ENCODE peak calls at places on chromosome 22, in five cellular contexts. One of them, this sample, is unnamed. For H3K27me3, the result is how much of the 10 kb centered on the place peaks cover.

GRCh38 chr22:27982630-27983180 is 63.6 kb upstream of the PITPNB start:
- DNase-seq in cardiac muscle cell: no peak
- DNase-seq in HCT116: no peak
- DNase-seq in fibroblast of lung: no peak
- DNase-seq in SK-N-SH: no peak
- DNase-seq in this sample: no peak

GRCh38 chr22:49136816-49137180 is 690.9 kb downstream of the BRD1 start:
- DNase-seq in SK-N-SH: no peak
- DNase-seq in fibroblast of lung: no peak
- DNase-seq in HCT116: no peak
- DNase-seq in cardiac muscle cell: no peak
- DNase-seq in this sample: no peak

GRCh38 chr22:37659066-37659896 is 758 bp downstream of the PDXP start:
- DNase-seq in fibroblast of lung: no peak
- DNase-seq in SK-N-SH: peak
- DNase-seq in cardiac muscle cell: no peak
- DNase-seq in HCT116: no peak
- DNase-seq in this sample: no peak

GRCh38 chr22:33563568-33563967 is 356.7 kb downstream of the LARGE1 start:
- DNase-seq in fibroblast of lung: no peak
- DNase-seq in SK-N-SH: no peak
- DNase-seq in HCT116: no peak
- DNase-seq in cardiac muscle cell: no peak
- DNase-seq in this sample: no peak

GRCh38 chr22:49950396-49950994 is 10.1 kb upstream of the PIM3 start:
- DNase-seq in cardiac muscle cell: no peak
- DNase-seq in fibroblast of lung: no peak
- DNase-seq in HCT116: no peak
- DNase-seq in SK-N-SH: no peak
- DNase-seq in this sample: no peak

GRCh38 chr22:41355895-41356294 is 25.8 kb upstream of the TEF start:
- DNase-seq in fibroblast of lung: no peak
- DNase-seq in SK-N-SH: no peak
- DNase-seq in HCT116: no peak
- DNase-seq in cardiac muscle cell: no peak
- DNase-seq in this sample: no peak

GRCh38 chr22:31327786-31328544 is 18.2 kb downstream of the PATZ1 start:
- DNase-seq in cardiac muscle cell: no peak
- DNase-seq in HCT116: no peak
- DNase-seq in fibroblast of lung: no peak
- DNase-seq in SK-N-SH: no peak
- DNase-seq in this sample: no peak

GRCh38 chr22:50396751-50397370 is 53.7 kb downstream of the PPP6R2 start:
- DNase-seq in fibroblast of lung: no peak
- DNase-seq in HCT116: no peak
- DNase-seq in SK-N-SH: no peak
- DNase-seq in cardiac muscle cell: no peak
- DNase-seq in this sample: no peak

DNA sequence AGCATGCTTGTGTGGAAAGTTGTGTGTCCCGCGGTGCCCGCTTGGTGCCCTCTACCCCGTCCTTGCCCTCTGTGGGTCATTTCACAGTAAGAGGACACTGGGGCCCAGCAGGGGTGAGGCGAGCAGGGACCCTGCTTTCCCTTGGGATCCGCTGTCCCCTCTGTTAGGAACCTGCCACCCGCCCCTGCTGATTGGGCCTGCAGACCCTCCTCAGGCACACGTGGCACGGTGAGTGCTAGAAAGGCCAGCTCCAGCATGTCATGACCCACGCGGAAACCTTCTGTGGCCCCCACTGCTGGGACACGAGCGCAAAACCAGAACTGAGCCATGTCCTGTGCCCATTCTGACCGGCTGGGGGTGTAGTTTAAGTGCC is 353.1 kb downstream of the TBC1D22A start:
- DNase-seq in cardiac muscle cell: no peak
- DNase-seq in SK-N-SH: no peak
- DNase-seq in fibroblast of lung: no peak
- DNase-seq in HCT116: no peak
- DNase-seq in this sample: no peak
- H3K27me3 ChIP-seq in cardiac muscle cell: under half
- H3K27me3 ChIP-seq in SK-N-SH: under half
- H3K27me3 ChIP-seq in fibroblast of lung: under half
- H3K27me3 ChIP-seq in HCT116: under half
- H3K27me3 ChIP-seq in this sample: under half

DNA sequence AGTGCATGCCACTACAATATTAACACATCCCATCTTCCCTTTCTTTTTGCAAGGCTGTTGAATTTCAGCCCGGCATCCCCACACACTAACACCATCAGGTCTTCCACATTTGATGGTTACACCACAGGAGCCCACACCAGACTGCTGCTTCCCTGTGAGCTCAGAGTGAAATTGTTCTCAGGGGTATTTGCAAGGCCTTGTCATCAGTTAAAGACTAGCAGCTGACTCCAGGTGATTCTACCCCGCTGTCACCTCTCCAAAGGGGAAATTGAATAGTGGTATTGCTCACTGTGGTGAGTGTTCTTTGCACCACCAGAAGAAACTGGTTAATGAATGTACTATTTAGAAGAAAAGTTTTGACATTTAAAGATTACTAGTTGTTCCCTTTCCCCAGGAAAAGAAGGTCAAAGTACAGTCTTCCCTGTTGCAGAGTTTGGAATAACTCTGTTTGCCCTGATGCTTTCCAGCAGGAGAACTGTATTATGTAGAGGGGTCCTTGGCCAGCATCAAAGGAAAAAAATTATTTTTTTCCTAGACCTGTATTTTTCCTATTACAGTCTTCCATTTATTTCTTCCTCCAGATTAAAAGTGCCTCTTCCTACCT is 41.9 kb downstream of the BID start:
- DNase-seq in HCT116: no peak
- DNase-seq in SK-N-SH: no peak
- DNase-seq in cardiac muscle cell: no peak
- DNase-seq in fibroblast of lung: no peak
- DNase-seq in this sample: no peak
- H3K27ac ChIP-seq in HCT116: no peak
- H3K27ac ChIP-seq in SK-N-SH: peak
- H3K27ac ChIP-seq in cardiac muscle cell: no peak
- H3K27ac ChIP-seq in fibroblast of lung: no peak
- H3K27ac ChIP-seq in this sample: no peak

DNA sequence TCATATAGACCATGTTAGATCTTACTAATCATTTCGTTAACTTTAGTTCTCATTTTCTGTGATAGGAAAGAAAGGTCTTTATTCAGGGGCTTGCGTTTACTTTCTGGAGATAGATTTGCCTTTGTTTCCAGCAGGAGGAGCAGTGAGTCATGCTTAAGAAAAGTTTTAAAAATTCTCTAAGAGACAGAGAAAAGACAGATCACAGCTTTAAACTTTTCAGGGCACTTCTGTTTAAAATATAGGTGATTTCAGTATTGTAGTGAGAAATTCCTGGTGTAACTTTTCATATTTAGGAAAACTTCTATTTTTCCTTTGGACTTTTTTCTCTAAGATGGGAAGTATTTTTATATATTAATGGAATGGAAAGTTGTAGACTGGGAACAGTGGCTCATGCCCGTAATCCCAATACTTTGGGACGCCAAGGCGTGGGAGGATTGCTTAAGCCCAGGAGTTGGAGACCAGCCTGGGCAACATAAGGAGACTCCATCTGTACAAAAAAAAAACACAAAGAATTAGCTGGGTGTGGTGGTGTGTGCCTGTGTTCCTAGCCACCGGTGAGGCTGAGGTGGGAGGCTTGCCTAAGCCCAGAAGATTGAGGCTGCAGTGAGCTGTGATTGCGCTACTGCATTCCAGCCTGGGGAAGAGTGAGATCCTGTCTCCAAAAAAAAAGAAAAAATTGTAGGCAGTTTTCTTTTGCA is 60.3 kb downstream of the ATXN10 start:
- DNase-seq in fibroblast of lung: peak
- DNase-seq in HCT116: no peak
- DNase-seq in SK-N-SH: no peak
- DNase-seq in cardiac muscle cell: peak
- DNase-seq in this sample: no peak
- H3K27me3 ChIP-seq in fibroblast of lung: under half
- H3K27me3 ChIP-seq in HCT116: under half
- H3K27me3 ChIP-seq in SK-N-SH: under half
- H3K27me3 ChIP-seq in cardiac muscle cell: under half
- H3K27me3 ChIP-seq in this sample: under half

GRCh38 chr22:36470162-36470993 is 11.1 kb downstream of the TXN2 start:
- DNase-seq in cardiac muscle cell: peak
- DNase-seq in SK-N-SH: peak
- DNase-seq in fibroblast of lung: peak
- DNase-seq in HCT116: peak
- DNase-seq in this sample: peak
- H3K27ac ChIP-seq in cardiac muscle cell: peak
- H3K27ac ChIP-seq in SK-N-SH: peak
- H3K27ac ChIP-seq in fibroblast of lung: peak
- H3K27ac ChIP-seq in HCT116: peak
- H3K27ac ChIP-seq in this sample: peak

GRCh38 chr22:44431256-44431655 is 66.8 kb downstream of the RTL6 start:
- DNase-seq in SK-N-SH: no peak
- DNase-seq in fibroblast of lung: no peak
- DNase-seq in cardiac muscle cell: no peak
- DNase-seq in HCT116: no peak
- DNase-seq in this sample: no peak

GRCh38 chr22:44428941-44429615 is 69.0 kb downstream of the RTL6 start:
- DNase-seq in cardiac muscle cell: no peak
- DNase-seq in fibroblast of lung: no peak
- DNase-seq in HCT116: no peak
- DNase-seq in SK-N-SH: no peak
- DNase-seq in this sample: no peak

GRCh38 chr22:44427506-44428470 is 70.2 kb downstream of the RTL6 start:
- DNase-seq in HCT116: no peak
- DNase-seq in fibroblast of lung: no peak
- DNase-seq in cardiac muscle cell: no peak
- DNase-seq in SK-N-SH: no peak
- DNase-seq in this sample: no peak

GRCh38 chr22:44429941-44430587 is 68.0 kb downstream of the RTL6 start:
- DNase-seq in SK-N-SH: no peak
- DNase-seq in HCT116: no peak
- DNase-seq in cardiac muscle cell: no peak
- DNase-seq in fibroblast of lung: no peak
- DNase-seq in this sample: no peak

DNA sequence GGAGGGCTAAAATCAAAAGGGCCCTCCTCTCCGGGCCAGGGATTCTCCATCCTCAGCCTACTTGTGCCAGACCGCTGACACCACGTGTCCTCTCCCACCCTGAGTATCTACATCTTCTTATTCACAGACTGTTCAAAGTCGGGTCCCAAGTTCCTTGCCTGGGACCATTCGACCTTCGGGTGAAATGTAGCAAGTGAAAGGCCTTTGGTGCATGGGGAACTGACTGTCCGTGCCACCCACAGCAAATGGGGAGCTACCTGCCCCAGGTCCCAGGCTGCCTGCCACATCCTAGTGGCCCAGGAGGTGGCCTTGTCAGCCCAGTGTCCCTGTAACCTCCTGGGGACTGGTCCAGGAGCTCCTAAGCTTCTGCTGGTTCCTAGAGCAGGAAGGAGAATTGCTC is 67.3 kb downstream of the RTL6 start:
- DNase-seq in SK-N-SH: no peak
- DNase-seq in fibroblast of lung: no peak
- DNase-seq in cardiac muscle cell: no peak
- DNase-seq in HCT116: no peak
- DNase-seq in this sample: no peak
- H3K27me3 ChIP-seq in SK-N-SH: under half
- H3K27me3 ChIP-seq in fibroblast of lung: under half
- H3K27me3 ChIP-seq in cardiac muscle cell: under half
- H3K27me3 ChIP-seq in HCT116: under half
- H3K27me3 ChIP-seq in this sample: under half

GRCh38 chr22:19995611-19996339 is 20.8 kb downstream of the ARVCF start:
- DNase-seq in SK-N-SH: no peak
- DNase-seq in fibroblast of lung: peak
- DNase-seq in HCT116: no peak
- DNase-seq in cardiac muscle cell: peak
- DNase-seq in this sample: no peak
- H3K27ac ChIP-seq in SK-N-SH: peak
- H3K27ac ChIP-seq in fibroblast of lung: no peak
- H3K27ac ChIP-seq in HCT116: no peak
- H3K27ac ChIP-seq in cardiac muscle cell: no peak
- H3K27ac ChIP-seq in this sample: peak

GRCh38 chr22:29079218-29079901 is 6.5 kb downstream of the KREMEN1 start:
- DNase-seq in HCT116: no peak
- DNase-seq in cardiac muscle cell: no peak
- DNase-seq in SK-N-SH: no peak
- DNase-seq in fibroblast of lung: peak
- DNase-seq in this sample: no peak
- H3K27me3 ChIP-seq in HCT116: under half
- H3K27me3 ChIP-seq in cardiac muscle cell: under half
- H3K27me3 ChIP-seq in SK-N-SH: under half
- H3K27me3 ChIP-seq in fibroblast of lung: under half
- H3K27me3 ChIP-seq in this sample: under half

DNA sequence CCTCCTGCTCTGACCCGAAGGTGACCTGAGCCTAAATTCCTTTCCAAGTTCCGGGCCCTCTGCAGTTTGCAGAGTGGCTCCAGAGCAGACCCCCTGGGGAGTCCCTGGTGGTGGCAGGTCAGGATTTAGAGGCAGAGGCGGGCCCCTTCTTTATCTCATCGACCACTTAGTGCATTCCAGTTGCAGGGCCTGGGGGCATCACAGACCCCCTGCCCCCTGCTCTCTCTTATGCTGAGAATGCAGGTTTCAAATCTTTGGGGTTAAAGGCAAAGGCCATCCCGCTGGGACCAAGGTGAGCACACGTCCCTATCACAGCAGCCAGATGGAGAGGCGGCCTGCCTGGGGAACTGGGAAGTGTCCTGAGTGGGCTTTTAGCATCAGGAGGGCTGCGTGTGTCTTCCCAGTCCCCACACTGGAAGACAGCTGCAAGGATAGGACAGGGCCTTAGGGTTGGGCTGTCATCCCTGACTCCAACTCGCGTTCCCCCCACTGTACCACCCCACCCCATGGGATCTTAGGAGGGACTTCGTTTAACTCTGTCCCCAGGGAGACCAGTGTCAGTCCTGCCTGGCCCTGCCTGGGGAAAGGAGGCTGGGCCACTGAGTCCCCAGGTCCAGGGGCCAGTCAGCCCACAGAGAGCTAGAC is 11.3 kb downstream of the DERL3 start:
- DNase-seq in SK-N-SH: peak
- DNase-seq in HCT116: no peak
- DNase-seq in fibroblast of lung: no peak
- DNase-seq in cardiac muscle cell: no peak
- DNase-seq in this sample: no peak
- H3K27ac ChIP-seq in SK-N-SH: peak
- H3K27ac ChIP-seq in HCT116: no peak
- H3K27ac ChIP-seq in fibroblast of lung: peak
- H3K27ac ChIP-seq in cardiac muscle cell: peak
- H3K27ac ChIP-seq in this sample: no peak

GRCh38 chr22:19148417-19149046 is 1.6 kb downstream of the GSC2 start:
- DNase-seq in cardiac muscle cell: no peak
- DNase-seq in SK-N-SH: no peak
- DNase-seq in HCT116: no peak
- DNase-seq in fibroblast of lung: no peak
- DNase-seq in this sample: no peak
- H3K27me3 ChIP-seq in cardiac muscle cell: half or more
- H3K27me3 ChIP-seq in SK-N-SH: half or more
- H3K27me3 ChIP-seq in HCT116: under half
- H3K27me3 ChIP-seq in fibroblast of lung: under half
- H3K27me3 ChIP-seq in this sample: half or more